ENCODE peak calls at places on chromosomes 1 and 21, in seven cellular contexts. X, H, N, B, C, G and E are unnamed samples. For H3K27me3, the result is how much of the 10 kb centered on the place peaks cover.

GRCh38 chr1:223628233-223628632 is 37.3 kb downstream of the CAPN8 start:
- DNase-seq in N (peak), B (peak), G (peak), X (no peak), C (peak), H (no peak), E (peak)

GRCh38 chr21:46284077-46284644 is 1.2 kb downstream of the MCM3AP start:
- DNase-seq in B (no peak), X (no peak), G (no peak), N (peak), H (no peak), C (no peak), E (no peak)

GRCh38 chr1:204287466-204287881 is 72.3 kb downstream of the PLEKHA6 start:
- DNase-seq in B (no peak), H (no peak), N (no peak), G (no peak), C (no peak), X (no peak), E (no peak)

GRCh38 chr1:152907686-152908601 is at the start of gene IVL:
- DNase-seq in H (peak), G (no peak), C (no peak), B (no peak), X (no peak), N (no peak), E (no peak)

GRCh38 chr1:56435434-56436337 is 143.7 kb downstream of the PLPP3 start:
- DNase-seq in G (no peak), H (no peak), N (no peak), B (peak), C (no peak), X (no peak), E (no peak)

GRCh38 chr1:173555651-173556305 is 47.1 kb downstream of the SLC9C2 start:
- DNase-seq in X (no peak), C (no peak), N (no peak), H (no peak), G (no peak), B (no peak), E (no peak)

GRCh38 chr1:221841291-221841982 is 99.5 kb upstream of the DUSP10 start:
- DNase-seq in X (no peak), G (no peak), N (no peak), C (peak), H (no peak), B (no peak), E (no peak)

GRCh38 chr1:207831517-207832327 is 79.2 kb downstream of the CD34 start:
- DNase-seq in H (no peak), C (no peak), B (no peak), N (no peak), X (no peak), G (no peak), E (peak)

GRCh38 chr1:99566290-99567021 is 79.5 kb upstream of the PALMD start:
- DNase-seq in C (peak), G (no peak), H (no peak), X (no peak), N (no peak), B (no peak), E (no peak)

GRCh38 chr21:34534522-34534921 is 22.5 kb upstream of the KCNE1 start:
- DNase-seq in H (no peak), B (no peak), G (no peak), X (no peak), N (no peak), C (peak), E (no peak)

GRCh38 chr1:71916894-71917293 is 365.4 kb downstream of the NEGR1 start:
- DNase-seq in B (no peak), X (no peak), N (no peak), G (no peak), H (no peak), C (no peak), E (no peak)

GRCh38 chr1:152185544-152186391 is 26.7 kb upstream of the RPTN start:
- DNase-seq in H (no peak), G (peak), C (peak), B (peak), N (peak), X (no peak), E (peak)

GRCh38 chr1:213507472-213508223 is 456.6 kb downstream of the RPS6KC1 start:
- DNase-seq in B (no peak), X (no peak), G (no peak), N (no peak), C (no peak), H (no peak), E (no peak)

GRCh38 chr1:10020668-10021067 is 12.1 kb upstream of the UBE4B start:
- DNase-seq in C (peak), H (no peak), X (no peak), B (no peak), G (no peak), N (no peak), E (no peak)

GRCh38 chr1:111690306-111690617 is 48.9 kb downstream of the INKA2 start:
- DNase-seq in B (no peak), G (peak), X (no peak), C (peak), N (peak), H (no peak), E (no peak)

GRCh38 chr1:89945852-89946476 is 48.9 kb upstream of the ZNF326 start:
- DNase-seq in N (no peak), B (no peak), H (no peak), C (peak), X (no peak), G (no peak), E (no peak)

GRCh38 chr1:179938752-179939151 is 15.9 kb upstream of the CEP350 start:
- DNase-seq in B (no peak), G (no peak), H (no peak), C (peak), X (no peak), N (no peak), E (no peak)

GRCh38 chr21:41167348-41168342 is at the start of gene BACE2:
- DNase-seq in X (peak), H (peak), C (peak), N (peak), B (peak), G (no peak), E (peak)

GRCh38 chr1:46804926-46805325 is 6.1 kb downstream of the CYP4B1 start:
- DNase-seq in B (no peak), C (no peak), G (no peak), X (no peak), H (no peak), N (no peak), E (no peak)

GRCh38 chr1:153357853-153358690 is at the start of gene S100A9:
- DNase-seq in B (no peak), X (no peak), N (no peak), G (no peak), H (no peak), C (no peak), E (no peak)

GRCh38 chr1:167776151-167776550 is 54.4 kb downstream of the MPZL1 start:
- DNase-seq in G (no peak), H (no peak), N (no peak), B (no peak), X (no peak), C (peak), E (no peak)

GRCh38 chr1:235734335-235734734 is 84.8 kb upstream of the GNG4 start:
- DNase-seq in N (no peak), H (no peak), C (no peak), G (no peak), X (no peak), B (no peak), E (peak)

GRCh38 chr1:169163059-169163458 is 56.6 kb downstream of the ATP1B1 start:
- DNase-seq in H (no peak), G (no peak), X (no peak), B (no peak), C (peak), N (no peak), E (no peak)

GRCh38 chr21:29258626-29259335 is 39.9 kb upstream of the BACH1 start:
- DNase-seq in X (no peak), B (no peak), G (no peak), H (peak), N (no peak), C (peak), E (no peak)

GRCh38 chr1:212228076-212228475 is 57.1 kb upstream of the PPP2R5A start:
- DNase-seq in B (no peak), N (no peak), X (no peak), C (no peak), G (no peak), H (no peak), E (no peak)

GRCh38 chr1:221736714-221737113 is 5.2 kb downstream of the DUSP10 start:
- DNase-seq in G (no peak), H (no peak), B (no peak), N (no peak), C (no peak), X (no peak), E (no peak)

GRCh38 chr1:159214149-159214760 is 9.6 kb downstream of the ACKR1 start:
- DNase-seq in C (peak), X (no peak), N (peak), B (peak), G (peak), H (no peak), E (peak)

GRCh38 chr1:6969106-6969505 is 183.9 kb downstream of the CAMTA1 start:
- DNase-seq in X (no peak), G (no peak), N (no peak), B (no peak), C (peak), H (no peak), E (no peak)

GRCh38 chr1:99763956-99764355 is 2.5 kb downstream of the FRRS1 start:
- DNase-seq in N (no peak), H (no peak), X (no peak), B (no peak), C (no peak), G (no peak), E (no peak)

GRCh38 chr1:174074757-174075156 is 52.6 kb upstream of the RC3H1 start:
- DNase-seq in X (no peak), B (no peak), H (no peak), N (no peak), G (no peak), C (peak), E (peak)

GRCh38 chr1:112557385-112557784 is 48.6 kb downstream of the WNT2B start:
- DNase-seq in G (no peak), B (no peak), N (no peak), H (no peak), C (peak), X (no peak), E (no peak)

GRCh38 chr1:24254783-24255182 is 64.4 kb upstream of the GRHL3 start:
- DNase-seq in B (no peak), C (no peak), X (no peak), G (peak), N (no peak), H (no peak), E (no peak)

GRCh38 chr1:25033828-25034451 is 103.9 kb upstream of the RUNX3 start:
- DNase-seq in C (no peak), B (no peak), H (no peak), X (no peak), G (no peak), N (peak), E (no peak)

GRCh38 chr1:116031299-116031698 is 55.0 kb downstream of the SLC22A15 start:
- DNase-seq in G (no peak), X (no peak), N (peak), C (no peak), H (no peak), B (no peak), E (no peak)

GRCh38 chr21:34989337-34990151 is 59.6 kb downstream of the RUNX1 start:
- DNase-seq in H (no peak), B (no peak), N (no peak), C (no peak), X (no peak), G (no peak), E (peak)

DNA sequence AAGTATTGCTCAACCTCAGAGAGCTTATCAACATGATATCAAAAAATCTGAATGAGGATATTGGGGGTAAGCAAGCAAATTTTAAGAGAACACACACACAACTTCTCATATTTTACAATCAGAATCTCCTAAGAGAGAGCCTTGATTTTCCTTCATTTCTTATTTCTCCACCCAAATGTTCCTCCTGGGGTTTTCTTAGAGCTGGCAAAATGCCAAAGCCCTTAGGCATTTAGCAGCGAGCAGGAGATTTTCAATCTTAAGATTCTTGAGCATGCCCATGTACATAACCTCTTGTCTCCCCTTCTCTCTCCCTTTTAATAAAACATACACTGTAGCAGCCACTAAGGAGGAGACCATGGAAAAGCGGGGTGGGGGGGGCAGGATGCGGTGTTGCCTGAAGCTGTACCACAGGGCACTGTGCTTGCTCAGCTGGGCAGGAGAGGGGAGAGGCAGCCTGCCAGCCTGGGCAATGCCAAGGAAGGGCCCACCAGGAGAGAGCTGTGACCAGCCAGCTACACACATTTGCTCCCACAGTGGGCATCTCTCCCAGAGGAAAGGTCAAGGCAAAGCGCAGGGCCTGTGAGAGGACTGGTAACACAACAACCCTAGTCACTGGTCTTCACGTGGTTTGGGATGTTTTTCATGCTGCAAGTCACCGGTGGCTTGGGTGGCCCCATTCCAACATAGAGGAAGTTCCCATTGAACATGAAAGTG is 4.3 kb downstream of the BRINP2 start:
- DNase-seq in H (no peak), X (no peak), B (no peak), C (peak), G (no peak), N (no peak), E (no peak)
- H3K27me3 ChIP-seq in H (half or more), X (under half), B (under half), C (under half), G (under half), N (under half), E (under half)

DNA sequence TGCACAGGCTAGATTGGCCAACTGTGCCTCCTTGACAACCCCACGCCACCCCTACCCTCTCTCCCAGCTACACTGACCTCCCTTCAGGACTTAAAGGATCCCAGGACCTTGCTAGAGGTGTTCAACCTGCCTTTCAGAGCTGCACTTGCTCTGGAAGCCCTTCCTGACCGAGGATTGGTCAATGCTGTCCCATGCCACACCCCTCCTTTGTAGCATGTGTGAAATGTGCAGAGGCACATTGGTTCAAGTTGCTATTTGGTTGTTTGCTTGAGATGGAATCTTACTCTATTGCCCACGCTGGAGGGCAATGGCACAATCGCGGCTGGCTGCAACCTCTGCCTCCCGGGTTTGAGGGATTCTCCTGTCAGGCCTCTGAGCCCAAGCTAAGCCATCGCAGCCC is 21.8 kb downstream of the ACTA1 start:
- DNase-seq in C (no peak), X (no peak), G (no peak), B (peak), H (no peak), N (no peak), E (no peak)
- H3K27me3 ChIP-seq in C (under half), X (under half), G (under half), B (under half), H (under half), N (under half), E (under half)

DNA sequence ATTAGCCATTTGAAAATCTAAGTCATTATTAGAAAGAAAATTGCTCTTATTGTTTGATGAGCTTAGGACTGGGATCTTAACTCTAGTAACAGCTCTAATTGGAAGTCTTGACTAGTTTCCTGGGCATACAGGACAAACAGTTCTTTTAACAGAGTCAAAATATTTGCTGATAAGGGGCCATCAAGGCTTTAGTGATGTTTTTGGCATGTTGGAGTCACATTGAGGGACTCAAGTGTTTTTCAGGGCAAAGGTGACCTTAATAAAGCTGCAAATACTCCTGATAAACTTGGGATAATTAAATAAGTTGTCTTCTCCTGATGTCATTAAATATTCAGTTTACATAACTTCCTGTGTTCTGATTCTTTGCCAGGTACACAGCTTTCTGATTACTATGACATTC is 6.5 kb upstream of the KRTAP19-7 start:
- DNase-seq in N (no peak), H (no peak), X (no peak), B (no peak), G (no peak), C (no peak), E (no peak)
- H3K27me3 ChIP-seq in N (under half), H (under half), X (under half), B (under half), G (under half), C (under half), E (under half)

GRCh38 chr1:80245813-80246212 is 1239.3 kb upstream of the ADGRL4 start:
- DNase-seq in G (no peak), C (no peak), N (no peak), H (no peak), B (no peak), X (no peak), E (no peak)

GRCh38 chr1:80250573-80251168 is 1244.1 kb upstream of the ADGRL4 start:
- DNase-seq in C (no peak), G (no peak), N (no peak), B (no peak), H (no peak), X (no peak), E (no peak)

GRCh38 chr1:80248886-80249285 is 1242.4 kb upstream of the ADGRL4 start:
- DNase-seq in B (no peak), H (no peak), G (no peak), X (no peak), N (no peak), C (peak), E (no peak)

GRCh38 chr1:80249699-80250098 is 1243.2 kb upstream of the ADGRL4 start:
- DNase-seq in B (no peak), G (no peak), N (no peak), X (no peak), C (no peak), H (no peak), E (no peak)

GRCh38 chr1:80251591-80251990 is 1245.1 kb upstream of the ADGRL4 start:
- DNase-seq in H (no peak), X (no peak), B (no peak), G (no peak), N (no peak), C (no peak), E (no peak)
- H3K27me3 ChIP-seq in H (under half), X (under half), B (under half), G (under half), N (under half), C (under half), E (under half)

GRCh38 chr1:12063141-12064072 is at the start of gene TNFRSF8:
- DNase-seq in X (no peak), N (no peak), G (no peak), C (peak), H (no peak), B (peak), E (no peak)
- H3K27me3 ChIP-seq in X (under half), N (half or more), G (under half), C (half or more), H (under half), B (under half), E (under half)

DNA sequence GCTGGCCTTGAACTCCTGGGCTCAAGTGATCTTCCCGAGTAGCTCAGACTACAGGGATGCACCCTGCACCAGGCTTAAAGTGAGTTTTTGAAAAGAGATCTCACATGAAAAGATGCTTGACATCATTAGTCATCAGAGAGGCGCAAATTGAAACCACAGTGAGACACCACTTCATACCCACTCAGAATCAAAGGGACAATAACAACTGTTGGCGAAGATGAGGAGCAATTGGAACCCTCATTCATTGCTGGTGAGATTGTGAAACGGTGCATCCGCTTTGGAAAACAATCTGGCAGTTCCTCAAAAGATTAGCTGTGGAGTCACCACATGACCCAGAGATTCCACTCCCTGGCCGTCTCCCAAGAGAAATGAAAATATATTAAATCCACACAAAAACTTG is 122.3 kb downstream of the PGBD5 start:
- DNase-seq in C (peak), H (no peak), N (no peak), X (no peak), G (no peak), B (no peak), E (no peak)
- H3K27me3 ChIP-seq in C (under half), H (under half), N (under half), X (under half), G (under half), B (under half), E (under half)

GRCh38 chr1:156410238-156410637 is 41.2 kb downstream of the RHBG start:
- DNase-seq in H (no peak), B (no peak), G (no peak), C (no peak), X (no peak), N (no peak), E (no peak)

GRCh38 chr1:156412653-156413309 is 43.8 kb downstream of the RHBG start:
- DNase-seq in X (peak), G (no peak), B (no peak), H (no peak), C (no peak), N (no peak), E (no peak)

GRCh38 chr1:156410740-156411139 is 41.7 kb downstream of the RHBG start:
- DNase-seq in B (no peak), G (no peak), C (no peak), N (no peak), H (no peak), X (no peak), E (no peak)

GRCh38 chr1:156414440-156415064 is 45.5 kb downstream of the RHBG start:
- DNase-seq in X (peak), G (no peak), B (no peak), C (no peak), N (no peak), H (no peak), E (no peak)

GRCh38 chr1:156413310-156414246 is 44.6 kb downstream of the RHBG start:
- DNase-seq in X (peak), N (no peak), B (no peak), G (no peak), H (no peak), C (no peak), E (no peak)
- H3K27me3 ChIP-seq in X (under half), N (half or more), B (under half), G (under half), H (under half), C (under half), E (under half)